ENCODE peak calls at places on chromosome 19, in six cellular contexts. One of them, this sample, is unnamed.

GRCh38 chr19:56692496-56692895 is 20.9 kb upstream of the ZNF835 start:
- DNase-seq in cardiac muscle cell: no peak
- DNase-seq in OCI-LY7: no peak
- DNase-seq in AG04450: no peak
- DNase-seq in cardiac fibroblast: no peak
- DNase-seq in right lobe of liver: no peak
- DNase-seq in this sample: no peak

GRCh38 chr19:41537789-41538188 is 38.2 kb upstream of the CEACAM21 start:
- DNase-seq in right lobe of liver: no peak
- DNase-seq in cardiac fibroblast: peak
- DNase-seq in OCI-LY7: peak
- DNase-seq in cardiac muscle cell: peak
- DNase-seq in AG04450: no peak
- DNase-seq in this sample: no peak

GRCh38 chr19:3945838-3946237 is 13.0 kb downstream of the NMRK2 start:
- DNase-seq in right lobe of liver: no peak
- DNase-seq in AG04450: no peak
- DNase-seq in cardiac muscle cell: peak
- DNase-seq in OCI-LY7: no peak
- DNase-seq in cardiac fibroblast: peak
- DNase-seq in this sample: no peak

GRCh38 chr19:13979224-13979623 is 26.9 kb downstream of the RFX1 start:
- DNase-seq in cardiac muscle cell: peak
- DNase-seq in right lobe of liver: no peak
- DNase-seq in AG04450: no peak
- DNase-seq in cardiac fibroblast: peak
- DNase-seq in OCI-LY7: no peak
- DNase-seq in this sample: no peak

GRCh38 chr19:14112809-14113385 is 4.7 kb downstream of the PRKACA start:
- DNase-seq in cardiac muscle cell: peak
- DNase-seq in OCI-LY7: no peak
- DNase-seq in AG04450: no peak
- DNase-seq in cardiac fibroblast: peak
- DNase-seq in right lobe of liver: peak
- DNase-seq in this sample: no peak

GRCh38 chr19:3028305-3029069 is 593 bp downstream of the TLE2 start:
- DNase-seq in cardiac muscle cell: no peak
- DNase-seq in OCI-LY7: no peak
- DNase-seq in AG04450: no peak
- DNase-seq in cardiac fibroblast: no peak
- DNase-seq in right lobe of liver: no peak
- DNase-seq in this sample: no peak

GRCh38 chr19:35988824-35989223 is 6.2 kb upstream of the SDHAF1 start:
- DNase-seq in OCI-LY7: no peak
- DNase-seq in AG04450: no peak
- DNase-seq in right lobe of liver: no peak
- DNase-seq in cardiac muscle cell: no peak
- DNase-seq in cardiac fibroblast: no peak
- DNase-seq in this sample: no peak

GRCh38 chr19:33303791-33304759 is 1.7 kb upstream of the CEBPA start:
- DNase-seq in cardiac muscle cell: peak
- DNase-seq in AG04450: no peak
- DNase-seq in OCI-LY7: no peak
- DNase-seq in cardiac fibroblast: no peak
- DNase-seq in right lobe of liver: no peak
- DNase-seq in this sample: no peak

GRCh38 chr19:32677657-32678056 is 2.0 kb downstream of the RGS9BP start:
- DNase-seq in cardiac fibroblast: peak
- DNase-seq in cardiac muscle cell: no peak
- DNase-seq in right lobe of liver: no peak
- DNase-seq in AG04450: no peak
- DNase-seq in OCI-LY7: no peak
- DNase-seq in this sample: no peak

GRCh38 chr19:4764290-4764660 is 27.3 kb upstream of the FEM1A start:
- DNase-seq in OCI-LY7: no peak
- DNase-seq in AG04450: no peak
- DNase-seq in right lobe of liver: no peak
- DNase-seq in cardiac fibroblast: no peak
- DNase-seq in cardiac muscle cell: no peak
- DNase-seq in this sample: no peak

GRCh38 chr19:28481674-28482073 is 731.3 kb downstream of the UQCRFS1 start:
- DNase-seq in OCI-LY7: no peak
- DNase-seq in AG04450: no peak
- DNase-seq in right lobe of liver: no peak
- DNase-seq in cardiac fibroblast: no peak
- DNase-seq in cardiac muscle cell: no peak
- DNase-seq in this sample: no peak

GRCh38 chr19:4380254-4380727 is 20.1 kb downstream of the SH3GL1 start:
- DNase-seq in cardiac fibroblast: no peak
- DNase-seq in OCI-LY7: peak
- DNase-seq in right lobe of liver: no peak
- DNase-seq in cardiac muscle cell: no peak
- DNase-seq in AG04450: no peak
- DNase-seq in this sample: no peak

GRCh38 chr19:34217952-34218817 is 36.2 kb upstream of the GARRE1 start:
- DNase-seq in cardiac muscle cell: peak
- DNase-seq in right lobe of liver: no peak
- DNase-seq in AG04450: peak
- DNase-seq in cardiac fibroblast: peak
- DNase-seq in OCI-LY7: no peak
- DNase-seq in this sample: peak

GRCh38 chr19:41904118-41904870 is 21.3 kb downstream of the ARHGEF1 start:
- DNase-seq in OCI-LY7: no peak
- DNase-seq in right lobe of liver: no peak
- DNase-seq in cardiac fibroblast: no peak
- DNase-seq in AG04450: no peak
- DNase-seq in cardiac muscle cell: no peak
- DNase-seq in this sample: no peak

GRCh38 chr19:2888739-2889224 is 11.9 kb upstream of the ZNF57 start:
- DNase-seq in cardiac muscle cell: no peak
- DNase-seq in cardiac fibroblast: no peak
- DNase-seq in right lobe of liver: no peak
- DNase-seq in OCI-LY7: peak
- DNase-seq in AG04450: no peak
- DNase-seq in this sample: no peak

GRCh38 chr19:41367848-41368301 is 3.9 kb upstream of the B9D2 start:
- DNase-seq in right lobe of liver: no peak
- DNase-seq in cardiac muscle cell: peak
- DNase-seq in cardiac fibroblast: peak
- DNase-seq in AG04450: peak
- DNase-seq in OCI-LY7: no peak
- DNase-seq in this sample: peak

GRCh38 chr19:49475995-49476880 is 2.2 kb downstream of the FLT3LG start:
- DNase-seq in AG04450: no peak
- DNase-seq in cardiac muscle cell: peak
- DNase-seq in right lobe of liver: no peak
- DNase-seq in OCI-LY7: peak
- DNase-seq in cardiac fibroblast: peak
- DNase-seq in this sample: no peak

GRCh38 chr19:18046066-18046718 is 38.2 kb downstream of the ARRDC2 start:
- DNase-seq in cardiac muscle cell: peak
- DNase-seq in cardiac fibroblast: peak
- DNase-seq in OCI-LY7: no peak
- DNase-seq in AG04450: no peak
- DNase-seq in right lobe of liver: peak
- DNase-seq in this sample: peak

GRCh38 chr19:43725468-43725867 is 9.6 kb downstream of the IRGC start:
- DNase-seq in cardiac muscle cell: peak
- DNase-seq in right lobe of liver: no peak
- DNase-seq in AG04450: no peak
- DNase-seq in OCI-LY7: peak
- DNase-seq in cardiac fibroblast: peak
- DNase-seq in this sample: no peak

GRCh38 chr19:1088419-1089066 is 6.6 kb downstream of the POLR2E start:
- DNase-seq in cardiac fibroblast: no peak
- DNase-seq in OCI-LY7: no peak
- DNase-seq in cardiac muscle cell: no peak
- DNase-seq in AG04450: no peak
- DNase-seq in right lobe of liver: no peak
- DNase-seq in this sample: no peak

GRCh38 chr19:435056-435706 is 25.7 kb downstream of the SHC2 start:
- DNase-seq in OCI-LY7: no peak
- DNase-seq in AG04450: no peak
- DNase-seq in right lobe of liver: no peak
- DNase-seq in cardiac fibroblast: no peak
- DNase-seq in cardiac muscle cell: no peak
- DNase-seq in this sample: no peak

GRCh38 chr19:10230155-10230903 is 802 bp downstream of the S1PR2 start:
- DNase-seq in right lobe of liver: peak
- DNase-seq in cardiac muscle cell: peak
- DNase-seq in OCI-LY7: no peak
- DNase-seq in cardiac fibroblast: peak
- DNase-seq in AG04450: no peak
- DNase-seq in this sample: no peak

GRCh38 chr19:39390460-39390758 is 497 bp downstream of the PAF1 start:
- DNase-seq in OCI-LY7: no peak
- DNase-seq in cardiac muscle cell: no peak
- DNase-seq in cardiac fibroblast: no peak
- DNase-seq in AG04450: no peak
- DNase-seq in right lobe of liver: no peak
- DNase-seq in this sample: no peak

GRCh38 chr19:38228491-38229439 is 4.7 kb upstream of the DPF1 start:
- DNase-seq in cardiac muscle cell: no peak
- DNase-seq in AG04450: no peak
- DNase-seq in cardiac fibroblast: no peak
- DNase-seq in right lobe of liver: no peak
- DNase-seq in OCI-LY7: no peak
- DNase-seq in this sample: no peak

GRCh38 chr19:38228005-38228377 is 4.0 kb upstream of the DPF1 start:
- DNase-seq in cardiac muscle cell: no peak
- DNase-seq in cardiac fibroblast: no peak
- DNase-seq in OCI-LY7: no peak
- DNase-seq in AG04450: no peak
- DNase-seq in right lobe of liver: no peak
- DNase-seq in this sample: no peak

GRCh38 chr19:38231918-38232317 is 7.9 kb upstream of the DPF1 start:
- DNase-seq in OCI-LY7: no peak
- DNase-seq in cardiac fibroblast: no peak
- DNase-seq in right lobe of liver: no peak
- DNase-seq in cardiac muscle cell: no peak
- DNase-seq in AG04450: no peak
- DNase-seq in this sample: no peak

GRCh38 chr19:38227272-38228004 is 3.4 kb upstream of the DPF1 start:
- DNase-seq in right lobe of liver: no peak
- DNase-seq in AG04450: no peak
- DNase-seq in cardiac muscle cell: no peak
- DNase-seq in cardiac fibroblast: no peak
- DNase-seq in OCI-LY7: no peak
- DNase-seq in this sample: no peak

DNA sequence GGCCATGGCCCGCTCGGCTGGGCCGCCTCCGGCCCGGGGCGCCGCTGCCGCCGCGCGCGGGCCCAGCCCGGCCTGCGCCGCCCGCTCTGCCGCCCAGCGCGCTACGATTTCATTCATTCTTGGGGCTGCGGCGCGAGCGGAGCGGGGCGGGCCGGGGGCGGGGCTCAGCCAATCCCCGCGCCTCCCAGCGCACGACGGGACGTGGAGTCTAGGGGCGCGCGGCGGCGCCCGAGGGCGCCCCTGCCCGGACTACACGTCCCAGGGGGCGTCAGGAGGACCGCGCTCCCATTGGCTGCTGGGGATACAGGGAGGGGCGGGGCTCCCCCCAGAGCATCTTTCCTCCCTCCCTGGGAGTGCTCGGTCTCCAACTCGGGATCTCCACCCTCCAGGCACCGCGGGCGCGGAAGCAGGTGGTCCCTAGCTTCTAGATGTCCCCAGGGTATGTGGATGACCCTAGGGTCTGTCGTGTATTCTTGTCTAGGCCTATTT is 5.6 kb upstream of the DPF1 start:
- DNase-seq in right lobe of liver: no peak
- DNase-seq in AG04450: peak
- DNase-seq in OCI-LY7: peak
- DNase-seq in cardiac fibroblast: peak
- DNase-seq in cardiac muscle cell: peak
- DNase-seq in this sample: peak
- H3K4me3 ChIP-seq in right lobe of liver: no peak
- H3K4me3 ChIP-seq in AG04450: peak
- H3K4me3 ChIP-seq in OCI-LY7: peak
- H3K4me3 ChIP-seq in cardiac fibroblast: peak
- H3K4me3 ChIP-seq in cardiac muscle cell: peak
- H3K4me3 ChIP-seq in this sample: peak

GRCh38 chr19:55369651-55370304 is 485 bp downstream of the IL11 start:
- DNase-seq in right lobe of liver: no peak
- DNase-seq in OCI-LY7: no peak
- DNase-seq in AG04450: peak
- DNase-seq in cardiac muscle cell: peak
- DNase-seq in cardiac fibroblast: peak
- DNase-seq in this sample: no peak
- H3K4me3 ChIP-seq in right lobe of liver: no peak
- H3K4me3 ChIP-seq in OCI-LY7: no peak
- H3K4me3 ChIP-seq in AG04450: peak
- H3K4me3 ChIP-seq in cardiac muscle cell: peak
- H3K4me3 ChIP-seq in cardiac fibroblast: peak
- H3K4me3 ChIP-seq in this sample: peak

DNA sequence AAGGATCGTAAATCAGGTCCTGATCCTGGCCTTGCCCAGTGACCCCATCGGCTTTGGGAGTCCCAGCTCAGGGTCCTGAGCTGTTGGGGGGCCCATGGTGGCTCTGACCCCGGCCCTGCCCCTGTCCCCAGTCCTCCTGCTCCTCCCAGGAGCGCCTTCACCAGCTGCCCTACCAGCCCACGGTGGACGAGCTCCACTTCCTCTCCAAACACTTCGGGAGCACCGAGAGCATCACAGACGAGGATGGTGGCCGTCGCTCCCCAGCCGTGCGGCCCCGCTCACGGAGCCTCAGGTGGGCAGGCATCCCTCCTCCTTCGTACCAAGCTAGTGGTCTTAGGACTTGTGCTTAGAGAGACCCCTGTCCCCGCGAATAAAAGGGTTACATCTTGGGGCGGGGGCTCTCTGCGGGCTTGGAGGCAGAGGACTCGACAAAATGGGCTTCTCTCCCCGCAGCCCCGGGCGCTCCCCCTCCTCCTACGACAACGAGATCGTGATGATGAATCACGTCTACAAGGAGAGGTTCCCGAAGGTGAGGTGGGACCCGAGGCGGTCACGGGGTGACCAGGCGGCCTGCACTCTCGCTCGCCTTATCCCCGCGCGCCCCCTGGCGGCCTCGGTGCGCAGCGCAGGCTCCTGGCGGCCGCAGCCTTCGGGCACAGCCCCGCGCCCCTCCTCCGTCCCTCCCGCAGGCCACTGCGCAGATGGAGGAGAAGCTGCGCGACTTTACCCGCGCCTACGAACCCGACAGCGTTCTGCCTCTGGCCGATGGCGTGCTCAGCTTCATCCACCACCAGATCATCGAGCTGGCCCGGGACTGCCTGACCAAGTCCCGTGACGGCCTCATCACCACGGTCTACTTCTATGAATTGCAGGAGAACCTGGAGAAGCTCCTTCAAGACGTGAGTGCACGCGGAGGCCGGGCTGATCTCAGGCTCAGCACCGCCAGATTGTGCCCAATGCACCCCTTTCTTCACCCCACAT is 9.1 kb downstream of the MAST1 start:
- DNase-seq in AG04450: no peak
- DNase-seq in right lobe of liver: peak
- DNase-seq in cardiac fibroblast: peak
- DNase-seq in cardiac muscle cell: peak
- DNase-seq in OCI-LY7: peak
- DNase-seq in this sample: peak
- H3K4me3 ChIP-seq in AG04450: peak
- H3K4me3 ChIP-seq in right lobe of liver: no peak
- H3K4me3 ChIP-seq in cardiac fibroblast: peak
- H3K4me3 ChIP-seq in cardiac muscle cell: no peak
- H3K4me3 ChIP-seq in OCI-LY7: no peak
- H3K4me3 ChIP-seq in this sample: peak

GRCh38 chr19:37470216-37470615 is 1.1 kb downstream of the ZNF570 start:
- DNase-seq in cardiac muscle cell: no peak
- DNase-seq in right lobe of liver: no peak
- DNase-seq in OCI-LY7: no peak
- DNase-seq in AG04450: no peak
- DNase-seq in cardiac fibroblast: no peak
- DNase-seq in this sample: no peak
- H3K4me3 ChIP-seq in cardiac muscle cell: peak
- H3K4me3 ChIP-seq in right lobe of liver: no peak
- H3K4me3 ChIP-seq in OCI-LY7: peak
- H3K4me3 ChIP-seq in AG04450: peak
- H3K4me3 ChIP-seq in cardiac fibroblast: peak
- H3K4me3 ChIP-seq in this sample: peak